ENCODE peak calls at places on chromosomes 16 and 17, in six cellular contexts. S is GM12892, T is H1, H is HepG2, O is GM12878, L is K562. C is an unnamed sample.

GRCh38 chr16:89491238-89491869 is 993 bp upstream of the ANKRD11 start:
- DNase-seq in L (no peak), S (no peak), H (peak), T (no peak), O (no peak), C (no peak)

GRCh38 chr16:47565454-47565853 is 104.3 kb downstream of the PHKB start:
- DNase-seq in T (no peak), H (no peak), L (peak), O (no peak), S (no peak), C (no peak)

GRCh38 chr16:84532855-84533486 is 28.5 kb upstream of the MEAK7 start:
- DNase-seq in L (peak), H (no peak), S (no peak), T (no peak), O (no peak), C (no peak)

GRCh38 chr17:79974786-79975497 is 60.7 kb downstream of the TBC1D16 start:
- DNase-seq in T (peak), S (no peak), O (no peak), H (no peak), L (peak), C (no peak)

GRCh38 chr16:83533193-83533592 is 274.6 kb upstream of the HSBP1 start:
- DNase-seq in O (no peak), H (no peak), L (no peak), T (no peak), S (no peak), C (no peak)

GRCh38 chr17:21034350-21035235 is 8.2 kb downstream of the USP22 start:
- DNase-seq in L (peak), T (no peak), S (no peak), O (peak), H (no peak), C (no peak)

GRCh38 chr16:9500872-9501271 is 409.4 kb downstream of the HAPSTR1 start:
- DNase-seq in O (no peak), S (no peak), L (no peak), H (no peak), T (no peak), C (no peak)

GRCh38 chr17:14201595-14201994 is 35.1 kb downstream of the CDRT15 start:
- DNase-seq in S (no peak), O (no peak), H (no peak), L (no peak), T (no peak), C (no peak)

GRCh38 chr17:40018211-40019121 is 3.2 kb downstream of the CSF3 start:
- DNase-seq in T (peak), O (no peak), H (no peak), L (no peak), S (peak), C (no peak)

GRCh38 chr16:27431773-27432599 is 30.0 kb downstream of the IL21R start:
- DNase-seq in L (no peak), H (no peak), O (no peak), S (no peak), T (peak), C (no peak)

GRCh38 chr16:78852236-78852635 is 748.3 kb downstream of the MAF start:
- DNase-seq in O (no peak), T (no peak), H (no peak), S (no peak), L (no peak), C (no peak)

GRCh38 chr17:63859257-63859656 is 14.2 kb downstream of the CSH2 start:
- DNase-seq in L (no peak), H (no peak), T (no peak), O (no peak), S (no peak), C (no peak)

GRCh38 chr16:21033707-21034106 is 116.9 kb downstream of the DNAH3 start:
- DNase-seq in T (no peak), H (no peak), S (no peak), L (no peak), O (no peak), C (no peak)

GRCh38 chr16:13829712-13830304 is 90.1 kb upstream of the ERCC4 start:
- DNase-seq in L (no peak), H (no peak), S (no peak), O (no peak), T (no peak), C (no peak)

GRCh38 chr16:87541882-87542234 is 49.0 kb upstream of the ZCCHC14 start:
- DNase-seq in L (no peak), S (no peak), O (no peak), T (no peak), H (no peak), C (no peak)

GRCh38 chr16:66988197-66988788 is at the start of gene CES4A:
- DNase-seq in S (no peak), O (no peak), H (peak), T (no peak), L (no peak), C (no peak)

GRCh38 chr17:43401293-43401692 is 2.5 kb downstream of the ARL4D start:
- DNase-seq in O (no peak), L (no peak), H (no peak), T (no peak), S (no peak), C (no peak)

GRCh38 chr17:80104956-80105375 is 3.6 kb downstream of the GAA start:
- DNase-seq in T (no peak), S (no peak), H (no peak), L (no peak), O (no peak), C (no peak)

GRCh38 chr17:41705271-41705991 is 6.7 kb upstream of the GAST start:
- DNase-seq in H (peak), T (peak), O (no peak), L (no peak), S (no peak), C (no peak)

GRCh38 chr17:50953831-50954601 is 87.9 kb upstream of the TOB1 start:
- DNase-seq in T (no peak), L (no peak), S (no peak), H (no peak), O (no peak), C (no peak)

GRCh38 chr16:66261826-66262225 is 104.7 kb upstream of the CDH5 start:
- DNase-seq in T (no peak), L (no peak), S (no peak), O (no peak), H (no peak), C (no peak)

GRCh38 chr17:56681561-56682266 is 88.2 kb downstream of the NOG start:
- DNase-seq in T (no peak), O (no peak), H (no peak), S (no peak), L (peak), C (no peak)

GRCh38 chr17:46733837-46734516 is 84.5 kb downstream of the WNT3 start:
- DNase-seq in H (no peak), S (no peak), T (no peak), O (no peak), L (no peak), C (no peak)

GRCh38 chr16:83040174-83040573 is 413.4 kb downstream of the CDH13 start:
- DNase-seq in H (no peak), L (no peak), O (no peak), T (no peak), S (no peak), C (no peak)

GRCh38 chr16:57446530-57447141 is 549 bp downstream of the CIAPIN1 start:
- DNase-seq in T (no peak), L (peak), O (no peak), S (peak), H (no peak), C (peak)

GRCh38 chr16:58032710-58033293 is 7.2 kb downstream of the MMP15 start:
- DNase-seq in T (no peak), L (peak), S (no peak), H (no peak), O (no peak), C (no peak)

GRCh38 chr16:23575834-23576233 is 18.3 kb downstream of the UBFD1 start:
- DNase-seq in T (no peak), S (no peak), H (no peak), O (no peak), L (no peak), C (no peak)

GRCh38 chr16:66935319-66936011 is at the start of gene CES2:
- DNase-seq in L (peak), S (no peak), H (peak), T (no peak), O (no peak), C (no peak)

GRCh38 chr16:87955302-87956168 is 4.3 kb downstream of the BANP start:
- DNase-seq in H (no peak), L (peak), O (no peak), T (no peak), S (no peak), C (no peak)

GRCh38 chr16:75096730-75097129 is 19.9 kb downstream of the LDHD start:
- DNase-seq in O (no peak), H (no peak), S (no peak), L (no peak), T (peak), C (no peak)

GRCh38 chr16:1177053-1177452 is 24.1 kb downstream of the CACNA1H start:
- DNase-seq in T (no peak), L (no peak), O (no peak), H (no peak), S (no peak), C (no peak)

GRCh38 chr16:22207715-22208360 is 1.8 kb downstream of the EEF2K start:
- DNase-seq in T (no peak), L (no peak), H (no peak), S (no peak), O (no peak), C (no peak)

GRCh38 chr17:31654936-31655335 is 204.1 kb downstream of the COPRS start:
- DNase-seq in O (no peak), L (no peak), H (no peak), S (no peak), T (no peak), C (no peak)

GRCh38 chr17:81150379-81151038 is 14.8 kb upstream of the PVALEF start:
- DNase-seq in L (no peak), O (no peak), S (no peak), H (no peak), T (no peak), C (no peak)

GRCh38 chr17:80104321-80104955 is 3.1 kb downstream of the GAA start:
- DNase-seq in H (no peak), S (no peak), O (no peak), L (no peak), T (no peak), C (no peak)

GRCh38 chr17:46925185-46925858 is 2.4 kb downstream of the GOSR2 start:
- DNase-seq in T (no peak), H (peak), O (no peak), S (no peak), L (no peak), C (no peak)

GRCh38 chr17:82648761-82649474 is 674 bp upstream of the WDR45B start:
- DNase-seq in S (peak), T (peak), O (no peak), H (no peak), L (peak), C (peak)
- TF ChIP-seq POLR2A in S (no peak), T (no peak), O (no peak), H (peak), L (no peak), C (no peak)

GRCh38 chr17:78717431-78717980 is 64.6 kb downstream of the CYTH1 start:
- DNase-seq in L (no peak), O (no peak), T (peak), S (no peak), H (peak), C (no peak)
- TF ChIP-seq POLR2AphosphoS5 in L (no peak), O (no peak), T (no peak), S (no peak), H (no peak), C (no peak)

GRCh38 chr17:75959839-75960511 is 19.0 kb downstream of the ACOX1 start:
- DNase-seq in H (no peak), O (no peak), L (no peak), S (no peak), T (no peak), C (no peak)

GRCh38 chr17:75970011-75970523 is 8.9 kb downstream of the ACOX1 start:
- DNase-seq in S (no peak), H (no peak), O (no peak), L (peak), T (no peak), C (no peak)

GRCh38 chr17:75970626-75971025 is 8.3 kb downstream of the ACOX1 start:
- DNase-seq in T (no peak), S (no peak), H (no peak), L (no peak), O (no peak), C (no peak)

DNA sequence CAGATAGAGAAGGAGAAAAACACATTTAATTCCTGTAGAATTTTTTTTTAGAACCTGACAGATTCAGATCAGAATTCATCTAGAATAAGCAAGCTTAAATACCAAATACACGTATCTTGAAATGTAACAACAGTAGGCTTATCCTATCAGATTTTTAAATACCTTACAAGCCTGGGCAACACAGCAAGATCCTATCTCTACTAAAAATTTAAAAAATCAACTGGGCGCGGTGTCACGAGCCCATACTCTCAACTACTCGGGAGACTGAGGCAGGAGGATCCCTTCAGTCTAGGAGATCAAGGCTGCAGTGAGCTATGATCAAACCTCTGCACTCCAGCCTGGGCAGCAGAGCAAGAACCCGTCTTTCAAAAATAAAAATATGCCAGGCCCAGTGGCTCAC is 13.5 kb downstream of the ACOX1 start:
- DNase-seq in H (no peak), S (no peak), O (no peak), T (no peak), L (no peak), C (no peak)
- TF ChIP-seq TAF1 in H (no peak), S (no peak), O (no peak), T (no peak), L (no peak), C (no peak)

GRCh38 chr17:28338056-28338768 is 2.7 kb downstream of the TNFAIP1 start:
- DNase-seq in S (no peak), H (no peak), O (no peak), L (no peak), T (no peak), C (no peak)
- TF ChIP-seq POLR2A in S (no peak), H (no peak), O (no peak), L (no peak), T (no peak), C (no peak)

GRCh38 chr17:9090641-9091096 is 69.4 kb downstream of the NTN1 start:
- DNase-seq in O (no peak), L (no peak), T (no peak), S (no peak), H (no peak), C (no peak)
- TF ChIP-seq POLR2AphosphoS5 in O (no peak), L (no peak), T (no peak), S (no peak), H (no peak), C (no peak)

GRCh38 chr16:85570735-85571562 is 42.2 kb upstream of the GSE1 start:
- DNase-seq in H (no peak), L (peak), S (peak), O (peak), T (no peak), C (peak)
- TF ChIP-seq TAF1 in H (no peak), L (peak), S (no peak), O (no peak), T (no peak), C (no peak)

DNA sequence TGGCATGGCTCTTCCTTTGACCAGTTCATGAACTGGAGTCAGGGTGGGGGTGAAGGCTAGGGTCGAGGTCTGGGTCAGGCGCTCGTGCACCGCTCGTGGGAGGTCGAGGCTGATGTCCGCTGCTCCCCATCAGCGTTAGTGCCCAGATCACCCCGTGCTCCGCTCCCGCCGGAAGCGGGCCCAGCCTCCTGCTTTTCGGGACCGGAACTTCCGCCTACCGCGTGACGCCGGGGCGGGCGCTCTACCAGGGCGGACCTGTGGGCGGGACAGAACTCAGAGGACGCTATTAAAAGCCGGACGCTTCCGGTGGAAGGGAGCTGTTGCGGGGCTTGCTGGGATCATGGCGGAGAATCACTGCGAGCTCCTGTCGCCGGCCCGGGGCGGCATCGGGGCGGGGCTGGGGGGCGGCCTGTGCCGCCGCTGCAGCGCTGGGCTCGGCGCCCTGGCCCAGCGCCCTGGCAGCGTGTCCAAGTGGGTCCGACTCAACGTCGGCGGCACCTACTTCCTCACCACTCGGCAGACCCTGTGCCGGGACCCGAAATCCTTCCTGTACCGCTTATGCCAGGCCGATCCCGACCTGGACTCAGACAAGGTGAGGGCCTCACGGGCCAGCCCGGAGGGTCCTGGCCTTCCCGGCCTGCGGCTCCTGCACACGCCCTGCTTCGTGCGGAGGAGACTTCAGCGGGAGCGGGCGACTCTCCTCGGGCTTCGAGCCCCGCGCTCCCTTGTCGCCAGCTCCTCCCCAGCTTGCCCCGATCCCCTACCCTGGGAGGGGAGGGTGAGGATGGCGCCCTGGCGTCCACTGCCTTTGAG is at the start of gene KCTD5:
- DNase-seq in L (peak), O (peak), T (peak), S (peak), H (peak), C (peak)
- TF ChIP-seq POLR2A in L (peak), O (peak), T (peak), S (peak), H (peak), C (peak)

GRCh38 chr16:17339764-17340541 is 130.8 kb downstream of the XYLT1 start:
- DNase-seq in L (no peak), T (no peak), S (no peak), H (no peak), O (no peak), C (no peak)
- TF ChIP-seq POLR2AphosphoS5 in L (no peak), T (no peak), S (no peak), H (no peak), O (no peak), C (no peak)

DNA sequence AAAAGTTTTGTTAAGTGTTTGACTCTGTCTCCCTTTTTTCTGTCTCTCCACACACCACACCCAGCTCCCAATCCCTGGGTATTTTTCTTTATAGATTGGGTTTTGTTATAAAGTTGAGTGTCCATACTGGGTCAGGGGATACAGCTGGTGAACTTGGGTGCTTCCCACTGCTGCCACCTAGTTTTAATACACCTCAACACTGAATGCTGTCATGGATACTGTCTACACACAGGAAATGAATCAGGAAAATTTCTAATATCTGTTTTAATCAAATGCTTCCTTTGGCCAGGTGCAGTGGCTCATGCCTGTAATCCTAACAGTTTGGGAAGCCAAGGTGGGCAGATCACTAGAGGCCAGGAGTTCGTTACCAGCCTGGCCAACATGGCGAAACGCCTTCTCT is 5.3 kb upstream of the TAOK1 start:
- DNase-seq in L (no peak), S (no peak), H (no peak), O (no peak), T (no peak), C (no peak)
- TF ChIP-seq TAF1 in L (no peak), S (no peak), H (no peak), O (no peak), T (no peak), C (no peak)